ENCODE peak calls at places on chromosomes 16 and 17, in six cellular contexts. G is CD4-positive, CD25-positive, alpha-beta regulatory T cell; B is stimulated activated CD4-positive, alpha-beta T cell treated with anti-CD3 and anti-CD28 coated beads, Interleukin-15, amount 100 ng/mL, for 1 hour; U is NCI-H1694; N is CD4-positive, alpha-beta T cell; K is neural progenitor cell. L is an unnamed sample.

GRCh38 chr16:69773255-69773947 is 11.3 kb downstream of the WWP2 start:
- DNase-seq in G (no peak), B (no peak), U (no peak), N (no peak), K (no peak), L (no peak)

GRCh38 chr16:61148930-61149329 is 887.3 kb downstream of the CDH8 start:
- DNase-seq in G (no peak), B (no peak), U (no peak), N (no peak), K (no peak), L (no peak)

GRCh38 chr17:37735165-37735564 is 9.7 kb downstream of the HNF1B start:
- DNase-seq in G (no peak), B (no peak), U (no peak), N (no peak), K (no peak), L (no peak)

GRCh38 chr16:79286646-79287423 is 313.7 kb downstream of the MAF start:
- DNase-seq in G (no peak), B (no peak), U (peak), N (peak), K (peak), L (no peak)

GRCh38 chr17:83175551-83176271 is 96.3 kb downstream of the METRNL start:
- DNase-seq in G (no peak), B (no peak), U (no peak), N (no peak), K (no peak), L (no peak)

GRCh38 chr16:90077240-90077756 is at the start of gene PRDM7:
- DNase-seq in G (peak), B (peak), U (peak), N (peak), K (peak), L (peak)

GRCh38 chr17:63519972-63520882 is 2.9 kb upstream of the KCNH6 start:
- DNase-seq in G (no peak), B (no peak), U (peak), N (no peak), K (no peak), L (no peak)

GRCh38 chr16:75938818-75939217 is 212.5 kb upstream of the CPHXL start:
- DNase-seq in G (no peak), B (no peak), U (no peak), N (no peak), K (no peak), L (no peak)

GRCh38 chr17:7850970-7851437 is 3.9 kb upstream of the TMEM88 start:
- DNase-seq in G (no peak), B (no peak), U (no peak), N (no peak), K (no peak), L (no peak)

GRCh38 chr17:44645341-44645740 is 10.9 kb upstream of the MEIOC start:
- DNase-seq in G (no peak), B (no peak), U (no peak), N (no peak), K (no peak), L (no peak)

GRCh38 chr17:78421084-78421533 is 42.7 kb downstream of the PGS1 start:
- DNase-seq in G (no peak), B (no peak), U (no peak), N (no peak), K (no peak), L (no peak)

GRCh38 chr17:80212962-80213650 is 7.0 kb downstream of the SGSH start:
- DNase-seq in G (no peak), B (no peak), U (no peak), N (no peak), K (no peak), L (no peak)

GRCh38 chr16:85796152-85796551 is 3.2 kb downstream of the EMC8 start:
- DNase-seq in G (no peak), B (no peak), U (no peak), N (no peak), K (no peak), L (no peak)

GRCh38 chr17:70855401-70856054 is 686.2 kb downstream of the KCNJ2 start:
- DNase-seq in G (no peak), B (no peak), U (no peak), N (no peak), K (no peak), L (no peak)

GRCh38 chr16:50305441-50306061 is 39.2 kb downstream of the ADCY7 start:
- DNase-seq in G (no peak), B (no peak), U (no peak), N (no peak), K (no peak), L (no peak)

GRCh38 chr17:47878203-47879027 is 17.6 kb upstream of the SP2 start:
- DNase-seq in G (no peak), B (no peak), U (no peak), N (no peak), K (no peak), L (no peak)

GRCh38 chr17:28342313-28342712 is 6.8 kb downstream of the TNFAIP1 start:
- DNase-seq in G (no peak), B (no peak), U (no peak), N (no peak), K (no peak), L (no peak)

GRCh38 chr16:29971304-29971703 is 2.4 kb upstream of the TAOK2 start:
- DNase-seq in G (no peak), B (no peak), U (no peak), N (no peak), K (no peak), L (no peak)

GRCh38 chr17:60135951-60136666 is 13.7 kb upstream of the CA4 start:
- DNase-seq in G (no peak), B (no peak), U (no peak), N (no peak), K (no peak), L (no peak)

GRCh38 chr17:56815711-56816110 is 18.0 kb downstream of the C17orf67 start:
- DNase-seq in G (no peak), B (no peak), U (no peak), N (no peak), K (no peak), L (no peak)

GRCh38 chr17:2792541-2793169 is 3.6 kb upstream of the RAP1GAP2 start:
- DNase-seq in G (no peak), B (no peak), U (no peak), N (peak), K (no peak), L (no peak)

GRCh38 chr16:56343661-56344517 is 81.5 kb downstream of the AMFR start:
- DNase-seq in G (no peak), B (no peak), U (no peak), N (no peak), K (no peak), L (peak)

GRCh38 chr17:75557075-75557851 is 30.3 kb upstream of the MYO15B start:
- DNase-seq in G (no peak), B (no peak), U (no peak), N (no peak), K (no peak), L (no peak)

GRCh38 chr17:67718325-67718941 is 697 bp downstream of the NOL11 start:
- DNase-seq in G (peak), B (no peak), U (no peak), N (no peak), K (no peak), L (no peak)

GRCh38 chr17:7745748-7746470 is 28.4 kb downstream of the DNAH2 start:
- DNase-seq in G (no peak), B (no peak), U (no peak), N (no peak), K (no peak), L (peak)

GRCh38 chr17:35448214-35448898 is at the start of gene SLFN13:
- DNase-seq in G (peak), B (peak), U (no peak), N (peak), K (peak), L (no peak)

GRCh38 chr17:60526726-60527125 is 684 bp upstream of the APPBP2 start:
- DNase-seq in G (no peak), B (no peak), U (no peak), N (no peak), K (no peak), L (no peak)

L was measured in HS-27A.